ENCODE peak calls at places on chromosomes 6 and 20, in four cellular contexts. E is NT2/D1; T is CD8-positive, alpha-beta memory T cell; G is heart right ventricle. M is an unnamed sample.

GRCh38 chr6:27250955-27251671 is 3.6 kb downstream of the PRSS16 start:
- DNase-seq in E (peak), T (peak), G (peak), M (peak)

GRCh38 chr6:25629202-25629584 is 22.8 kb upstream of the SCGN start:
- DNase-seq in E (no peak), T (no peak), G (no peak), M (no peak)

GRCh38 chr6:28802417-28803336 is 121.1 kb downstream of the TRIM27 start:
- DNase-seq in E (no peak), T (no peak), G (no peak), M (no peak)

GRCh38 chr20:41076776-41077175 is 48.2 kb downstream of the TOP1 start:
- DNase-seq in E (no peak), T (no peak), G (no peak), M (no peak)

GRCh38 chr20:21570285-21570992 is 56.6 kb upstream of the NKX2-2 start:
- DNase-seq in E (peak), T (no peak), G (no peak), M (no peak)

GRCh38 chr20:44050925-44051660 is 135.9 kb downstream of the JPH2 start:
- DNase-seq in E (no peak), T (no peak), G (no peak), M (peak)

GRCh38 chr20:18477821-18478220 is 10.6 kb downstream of the POLR3F start:
- DNase-seq in E (no peak), T (no peak), G (no peak), M (no peak)

GRCh38 chr6:41759905-41760579 is 12.8 kb upstream of the PGC start:
- DNase-seq in E (no peak), T (no peak), G (no peak), M (no peak)

DNA sequence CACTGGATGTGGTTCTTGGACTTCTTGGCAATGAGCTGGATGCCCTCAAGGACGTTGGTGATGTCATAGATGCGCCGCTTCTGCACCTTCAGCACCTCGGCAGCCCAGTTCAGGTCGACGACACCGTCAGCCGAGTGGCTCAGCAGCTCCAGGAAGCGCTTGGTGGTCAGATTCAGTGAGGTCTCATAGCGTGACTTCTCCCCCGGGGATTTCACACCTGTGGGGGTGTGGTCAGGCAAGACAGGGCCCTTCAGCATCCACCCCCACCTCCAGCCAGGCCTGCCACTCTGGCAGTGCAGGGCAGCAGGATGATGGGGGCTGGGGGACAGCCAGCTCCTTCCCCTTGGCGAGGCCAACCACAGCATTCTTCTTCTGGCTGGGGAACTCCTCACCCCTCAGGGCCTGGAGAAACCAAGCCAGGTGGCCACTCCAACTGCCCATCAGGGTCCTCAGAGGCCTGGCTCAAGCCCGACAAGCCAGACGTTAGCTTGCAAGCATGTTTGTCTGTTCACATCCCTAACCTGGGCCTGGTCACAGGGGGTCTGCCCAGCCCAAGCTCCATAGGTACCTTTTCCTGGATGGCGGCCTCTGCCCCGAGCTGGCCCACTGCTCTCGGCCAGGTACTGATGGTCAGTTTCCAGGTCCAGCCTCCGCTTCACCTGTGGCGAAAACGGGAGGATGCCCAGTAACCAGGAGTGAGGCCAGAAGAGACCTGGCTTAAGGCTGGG is 5.7 kb upstream of the NECAB3 start:
- DNase-seq in E (no peak), T (peak), G (no peak), M (no peak)
- H3K4me3 ChIP-seq in E (no peak), T (no peak), G (no peak), M (no peak)

DNA sequence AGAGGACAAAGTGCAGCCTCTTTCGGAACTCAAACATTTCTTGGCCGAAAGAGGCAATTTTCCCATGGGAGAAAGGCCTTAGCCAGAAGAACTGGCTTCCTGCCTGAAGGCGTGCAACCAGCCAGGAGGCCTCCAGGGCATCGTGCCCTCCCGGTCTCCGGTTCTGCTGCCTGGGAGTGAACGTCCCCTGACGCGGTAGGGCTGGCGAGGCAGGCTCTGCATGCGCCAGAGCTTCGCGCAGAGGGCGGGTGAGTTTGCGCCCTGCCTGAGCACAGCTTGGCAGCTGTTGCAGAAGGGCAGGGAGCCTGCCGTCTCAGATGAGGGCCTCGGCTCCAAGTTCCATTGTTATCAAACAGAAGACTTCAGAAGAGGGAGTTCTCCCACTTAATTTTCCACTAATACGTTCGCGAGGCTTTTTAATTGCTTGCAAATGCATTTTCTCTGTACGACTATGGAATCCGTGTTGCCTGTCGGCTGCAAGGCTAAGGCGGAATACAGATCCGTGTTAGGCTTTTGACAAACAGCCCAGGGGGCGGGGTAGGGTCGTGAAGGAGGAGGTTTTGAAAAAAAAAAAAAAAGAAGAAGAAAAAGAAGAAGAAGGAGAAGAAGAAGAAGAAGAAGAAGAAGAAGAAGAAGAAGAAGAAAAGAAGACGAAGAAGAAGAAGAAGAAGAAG is 5.5 kb upstream of the TFAP2D start:
- DNase-seq in E (no peak), T (no peak), G (no peak), M (no peak)
- H3K4me3 ChIP-seq in E (no peak), T (no peak), G (no peak), M (no peak)

GRCh38 chr6:72623808-72624207 is 1.9 kb downstream of the KCNQ5 start:
- DNase-seq in E (no peak), T (no peak), G (no peak), M (no peak)
- H3K4me3 ChIP-seq in E (no peak), T (no peak), G (no peak), M (no peak)

GRCh38 chr6:142303191-142303564 is 1.4 kb downstream of the ADGRG6 start:
- DNase-seq in E (no peak), T (no peak), G (no peak), M (no peak)

GRCh38 chr6:142302427-142303190 is 802 bp downstream of the ADGRG6 start:
- DNase-seq in E (no peak), T (no peak), G (no peak), M (no peak)

GRCh38 chr6:142300302-142300701 is 1.5 kb upstream of the ADGRG6 start:
- DNase-seq in E (no peak), T (no peak), G (no peak), M (no peak)

GRCh38 chr6:142300758-142301251 is 1.0 kb upstream of the ADGRG6 start:
- DNase-seq in E (no peak), T (no peak), G (peak), M (no peak)

DNA sequence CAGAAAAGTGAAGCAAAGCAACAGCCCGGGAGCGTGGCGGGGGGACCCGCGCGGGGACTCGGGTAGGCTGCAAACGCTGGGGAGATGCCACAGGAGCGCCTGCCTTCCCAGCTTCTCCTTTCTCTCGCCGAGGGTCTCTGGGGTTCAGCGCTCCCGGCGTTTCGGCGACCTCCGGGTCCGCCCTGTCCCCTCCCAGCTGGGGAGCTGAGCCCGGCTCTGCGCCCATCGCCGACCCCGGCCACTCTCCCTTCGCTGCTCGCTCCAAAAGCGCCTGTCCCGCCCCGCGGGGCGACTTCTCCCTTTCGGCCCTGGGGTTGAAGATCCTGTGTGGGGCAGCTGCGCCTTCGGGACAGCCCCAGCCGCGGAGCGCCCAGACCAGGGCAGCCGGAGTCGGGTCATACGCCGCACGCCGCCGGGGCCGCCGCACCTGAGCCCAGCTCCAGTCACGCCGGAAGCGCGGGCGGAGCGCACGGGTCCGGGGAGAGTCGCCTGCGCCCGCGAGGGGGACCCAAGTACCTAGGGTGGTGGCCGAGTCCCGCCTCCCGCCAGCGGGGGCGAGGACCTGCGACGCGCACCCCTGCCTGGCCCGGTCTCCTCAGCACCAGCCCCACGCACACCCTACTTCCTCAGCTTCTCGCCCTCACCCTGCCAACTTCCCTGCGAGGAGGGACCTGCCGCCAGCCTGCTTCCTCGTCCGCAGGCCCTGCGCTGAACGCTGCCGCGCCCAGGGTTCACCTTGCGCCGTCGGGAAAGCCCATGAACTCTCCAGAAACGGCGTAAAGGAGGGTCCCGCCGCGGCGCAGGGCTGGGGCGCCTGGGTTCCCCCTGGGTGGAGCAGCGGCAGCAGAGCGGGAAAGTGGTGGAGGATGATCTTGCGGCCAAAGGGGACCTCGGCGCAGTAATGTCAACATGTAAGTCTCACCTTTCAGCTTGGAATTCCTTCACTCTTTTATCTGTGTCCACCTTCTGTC is at the start of gene ADGRG6:
- DNase-seq in E (no peak), T (peak), G (peak), M (peak)
- H3K4me3 ChIP-seq in E (peak), T (peak), G (peak), M (peak)

GRCh38 chr6:34556031-34556471 is at the start of gene SPDEF:
- DNase-seq in E (no peak), T (no peak), G (no peak), M (no peak)

GRCh38 chr6:34556493-34556892 is 364 bp upstream of the SPDEF start:
- DNase-seq in E (no peak), T (no peak), G (no peak), M (no peak)

GRCh38 chr6:34554593-34555322 is 1.4 kb downstream of the SPDEF start:
- DNase-seq in E (no peak), T (no peak), G (no peak), M (no peak)

GRCh38 chr6:34553750-34554149 is 2.4 kb downstream of the SPDEF start:
- DNase-seq in E (no peak), T (no peak), G (no peak), M (no peak)

GRCh38 chr6:34555328-34555727 is 801 bp downstream of the SPDEF start:
- DNase-seq in E (no peak), T (no peak), G (no peak), M (no peak)
- H3K4me3 ChIP-seq in E (no peak), T (no peak), G (no peak), M (peak)

GRCh38 chr20:64191002-64191401 is 26.8 kb downstream of the MYT1 start:
- DNase-seq in E (no peak), T (no peak), G (no peak), M (no peak)

GRCh38 chr20:64188071-64188470 is 23.8 kb downstream of the MYT1 start:
- DNase-seq in E (no peak), T (no peak), G (no peak), M (no peak)

GRCh38 chr20:64188682-64189529 is 24.7 kb downstream of the MYT1 start:
- DNase-seq in E (peak), T (no peak), G (no peak), M (no peak)

GRCh38 chr20:64189986-64190385 is 25.7 kb downstream of the MYT1 start:
- DNase-seq in E (no peak), T (no peak), G (no peak), M (no peak)

GRCh38 chr20:64189530-64189966 is 25.3 kb downstream of the MYT1 start:
- DNase-seq in E (no peak), T (no peak), G (no peak), M (no peak)
- H3K4me3 ChIP-seq in E (no peak), T (no peak), G (no peak), M (no peak)

GRCh38 chr6:170516783-170517616 is 36.1 kb downstream of the PSMB1 start:
- DNase-seq in E (peak), T (peak), G (peak), M (no peak)
- H3K4me3 ChIP-seq in E (no peak), T (no peak), G (no peak), M (no peak)